ENCODE peak calls at places on chromosomes 1 and 21, in ten cellular contexts. One of them, this sample, is unnamed.

GRCh38 chr1:15837931-15838330 is 9.6 kb upstream of the SPEN start:
- DNase-seq in astrocyte of the spinal cord: no peak
- DNase-seq in HCT116: no peak
- DNase-seq in NB4: no peak
- DNase-seq in Peyer's patch: no peak
- DNase-seq in mesothelial cell of epicardium: no peak
- DNase-seq in stomach: no peak
- DNase-seq in fibroblast of lung: no peak
- DNase-seq in AG09309: no peak
- DNase-seq in osteocyte: no peak
- DNase-seq in this sample: no peak

GRCh38 chr1:110554871-110555801 is 36.2 kb upstream of the KCNA10 start:
- DNase-seq in Peyer's patch: peak
- DNase-seq in HCT116: no peak
- DNase-seq in osteocyte: no peak
- DNase-seq in AG09309: no peak
- DNase-seq in fibroblast of lung: peak
- DNase-seq in astrocyte of the spinal cord: no peak
- DNase-seq in stomach: peak
- DNase-seq in mesothelial cell of epicardium: no peak
- DNase-seq in NB4: peak
- DNase-seq in this sample: peak

GRCh38 chr21:27647401-27647800 is 680.5 kb upstream of the ADAMTS5 start:
- DNase-seq in stomach: no peak
- DNase-seq in mesothelial cell of epicardium: no peak
- DNase-seq in fibroblast of lung: peak
- DNase-seq in astrocyte of the spinal cord: peak
- DNase-seq in HCT116: no peak
- DNase-seq in Peyer's patch: no peak
- DNase-seq in NB4: no peak
- DNase-seq in AG09309: no peak
- DNase-seq in osteocyte: no peak
- DNase-seq in this sample: no peak

GRCh38 chr1:168234846-168235547 is 9.2 kb downstream of the SFT2D2 start:
- DNase-seq in fibroblast of lung: peak
- DNase-seq in HCT116: peak
- DNase-seq in AG09309: no peak
- DNase-seq in mesothelial cell of epicardium: no peak
- DNase-seq in Peyer's patch: no peak
- DNase-seq in astrocyte of the spinal cord: peak
- DNase-seq in osteocyte: no peak
- DNase-seq in stomach: no peak
- DNase-seq in NB4: peak
- DNase-seq in this sample: peak

GRCh38 chr1:215192306-215192705 is 109.8 kb downstream of the KCNK2 start:
- DNase-seq in HCT116: no peak
- DNase-seq in stomach: no peak
- DNase-seq in Peyer's patch: no peak
- DNase-seq in fibroblast of lung: peak
- DNase-seq in astrocyte of the spinal cord: peak
- DNase-seq in mesothelial cell of epicardium: no peak
- DNase-seq in NB4: no peak
- DNase-seq in osteocyte: no peak
- DNase-seq in AG09309: peak
- DNase-seq in this sample: no peak

GRCh38 chr1:43743206-43743605 is 35.9 kb downstream of the ST3GAL3 start:
- DNase-seq in astrocyte of the spinal cord: no peak
- DNase-seq in NB4: no peak
- DNase-seq in fibroblast of lung: no peak
- DNase-seq in stomach: no peak
- DNase-seq in osteocyte: no peak
- DNase-seq in AG09309: no peak
- DNase-seq in Peyer's patch: no peak
- DNase-seq in mesothelial cell of epicardium: no peak
- DNase-seq in HCT116: no peak
- DNase-seq in this sample: no peak

GRCh38 chr21:8993943-8994639 is 1527.3 kb upstream of the TPTE start:
- DNase-seq in fibroblast of lung: no peak
- DNase-seq in stomach: no peak
- DNase-seq in AG09309: no peak
- DNase-seq in osteocyte: no peak
- DNase-seq in astrocyte of the spinal cord: no peak
- DNase-seq in NB4: no peak
- DNase-seq in mesothelial cell of epicardium: no peak
- DNase-seq in HCT116: no peak
- DNase-seq in Peyer's patch: no peak
- DNase-seq in this sample: peak

GRCh38 chr1:8873506-8874229 is 4.8 kb downstream of the ENO1 start:
- DNase-seq in NB4: peak
- DNase-seq in AG09309: peak
- DNase-seq in astrocyte of the spinal cord: peak
- DNase-seq in HCT116: peak
- DNase-seq in stomach: peak
- DNase-seq in osteocyte: peak
- DNase-seq in mesothelial cell of epicardium: no peak
- DNase-seq in Peyer's patch: peak
- DNase-seq in fibroblast of lung: peak
- DNase-seq in this sample: peak

GRCh38 chr1:43648448-43648847 is 1.5 kb upstream of the KDM4A start:
- DNase-seq in fibroblast of lung: no peak
- DNase-seq in NB4: peak
- DNase-seq in Peyer's patch: no peak
- DNase-seq in osteocyte: no peak
- DNase-seq in stomach: no peak
- DNase-seq in mesothelial cell of epicardium: no peak
- DNase-seq in astrocyte of the spinal cord: no peak
- DNase-seq in HCT116: no peak
- DNase-seq in AG09309: no peak
- DNase-seq in this sample: no peak

GRCh38 chr1:53051676-53052075 is 10.3 kb upstream of the PODN start:
- DNase-seq in fibroblast of lung: no peak
- DNase-seq in AG09309: no peak
- DNase-seq in Peyer's patch: no peak
- DNase-seq in NB4: no peak
- DNase-seq in HCT116: no peak
- DNase-seq in osteocyte: no peak
- DNase-seq in mesothelial cell of epicardium: no peak
- DNase-seq in stomach: no peak
- DNase-seq in astrocyte of the spinal cord: no peak
- DNase-seq in this sample: no peak

GRCh38 chr21:45365608-45366241 is 39.2 kb upstream of the COL18A1 start:
- DNase-seq in Peyer's patch: no peak
- DNase-seq in stomach: no peak
- DNase-seq in osteocyte: no peak
- DNase-seq in HCT116: peak
- DNase-seq in fibroblast of lung: peak
- DNase-seq in mesothelial cell of epicardium: no peak
- DNase-seq in AG09309: no peak
- DNase-seq in NB4: no peak
- DNase-seq in astrocyte of the spinal cord: peak
- DNase-seq in this sample: no peak

GRCh38 chr1:9717193-9718005 is 65.9 kb downstream of the PIK3CD start:
- DNase-seq in stomach: peak
- DNase-seq in HCT116: no peak
- DNase-seq in mesothelial cell of epicardium: no peak
- DNase-seq in fibroblast of lung: no peak
- DNase-seq in osteocyte: no peak
- DNase-seq in NB4: peak
- DNase-seq in astrocyte of the spinal cord: peak
- DNase-seq in Peyer's patch: no peak
- DNase-seq in AG09309: no peak
- DNase-seq in this sample: no peak

GRCh38 chr1:67436511-67437057 is 6.4 kb upstream of the SERBP1 start:
- DNase-seq in NB4: peak
- DNase-seq in fibroblast of lung: no peak
- DNase-seq in AG09309: no peak
- DNase-seq in Peyer's patch: no peak
- DNase-seq in HCT116: no peak
- DNase-seq in stomach: no peak
- DNase-seq in mesothelial cell of epicardium: no peak
- DNase-seq in osteocyte: no peak
- DNase-seq in astrocyte of the spinal cord: no peak
- DNase-seq in this sample: no peak

GRCh38 chr1:213231795-213232231 is 180.8 kb downstream of the RPS6KC1 start:
- DNase-seq in stomach: no peak
- DNase-seq in osteocyte: no peak
- DNase-seq in AG09309: no peak
- DNase-seq in NB4: no peak
- DNase-seq in fibroblast of lung: peak
- DNase-seq in mesothelial cell of epicardium: no peak
- DNase-seq in HCT116: no peak
- DNase-seq in astrocyte of the spinal cord: peak
- DNase-seq in Peyer's patch: no peak
- DNase-seq in this sample: no peak

GRCh38 chr21:43645414-43645891 is 13.8 kb downstream of the HSF2BP start:
- DNase-seq in mesothelial cell of epicardium: no peak
- DNase-seq in Peyer's patch: no peak
- DNase-seq in fibroblast of lung: peak
- DNase-seq in AG09309: peak
- DNase-seq in osteocyte: no peak
- DNase-seq in HCT116: no peak
- DNase-seq in NB4: peak
- DNase-seq in astrocyte of the spinal cord: peak
- DNase-seq in stomach: peak
- DNase-seq in this sample: peak

GRCh38 chr1:115210302-115210711 is 121.0 kb upstream of the TSPAN2 start:
- DNase-seq in mesothelial cell of epicardium: no peak
- DNase-seq in stomach: no peak
- DNase-seq in osteocyte: no peak
- DNase-seq in NB4: peak
- DNase-seq in fibroblast of lung: no peak
- DNase-seq in Peyer's patch: no peak
- DNase-seq in HCT116: no peak
- DNase-seq in AG09309: peak
- DNase-seq in astrocyte of the spinal cord: no peak
- DNase-seq in this sample: no peak

DNA sequence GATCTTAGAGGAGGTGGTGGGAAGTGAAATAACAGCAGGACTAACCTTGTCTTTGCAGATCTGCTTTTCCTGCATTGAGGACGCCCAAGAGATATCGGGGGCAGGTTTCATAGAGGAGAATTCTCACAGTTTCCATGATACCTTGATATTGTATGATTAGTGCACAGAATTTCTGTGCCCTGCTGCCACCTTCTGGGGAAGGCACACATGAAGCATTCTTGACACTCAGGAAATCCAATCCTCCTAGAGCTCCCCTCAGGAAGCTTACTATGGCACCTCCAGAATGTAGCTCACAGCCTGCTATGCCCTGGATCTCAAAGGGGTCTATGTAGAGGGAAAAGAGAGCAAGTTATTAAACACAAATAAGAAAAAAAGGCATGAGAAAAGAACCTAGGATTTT is 1.5 kb downstream of the CD1B start:
- DNase-seq in Peyer's patch: no peak
- DNase-seq in HCT116: no peak
- DNase-seq in mesothelial cell of epicardium: no peak
- DNase-seq in stomach: no peak
- DNase-seq in osteocyte: no peak
- DNase-seq in NB4: peak
- DNase-seq in AG09309: no peak
- DNase-seq in fibroblast of lung: no peak
- DNase-seq in astrocyte of the spinal cord: no peak
- DNase-seq in this sample: peak
- TF ChIP-seq CTCF in Peyer's patch: peak
- TF ChIP-seq CTCF in HCT116: peak
- TF ChIP-seq CTCF in mesothelial cell of epicardium: no peak
- TF ChIP-seq CTCF in stomach: no peak
- TF ChIP-seq CTCF in osteocyte: no peak
- TF ChIP-seq CTCF in NB4: peak
- TF ChIP-seq CTCF in AG09309: peak
- TF ChIP-seq CTCF in fibroblast of lung: no peak
- TF ChIP-seq CTCF in astrocyte of the spinal cord: no peak
- TF ChIP-seq CTCF in this sample: no peak

DNA sequence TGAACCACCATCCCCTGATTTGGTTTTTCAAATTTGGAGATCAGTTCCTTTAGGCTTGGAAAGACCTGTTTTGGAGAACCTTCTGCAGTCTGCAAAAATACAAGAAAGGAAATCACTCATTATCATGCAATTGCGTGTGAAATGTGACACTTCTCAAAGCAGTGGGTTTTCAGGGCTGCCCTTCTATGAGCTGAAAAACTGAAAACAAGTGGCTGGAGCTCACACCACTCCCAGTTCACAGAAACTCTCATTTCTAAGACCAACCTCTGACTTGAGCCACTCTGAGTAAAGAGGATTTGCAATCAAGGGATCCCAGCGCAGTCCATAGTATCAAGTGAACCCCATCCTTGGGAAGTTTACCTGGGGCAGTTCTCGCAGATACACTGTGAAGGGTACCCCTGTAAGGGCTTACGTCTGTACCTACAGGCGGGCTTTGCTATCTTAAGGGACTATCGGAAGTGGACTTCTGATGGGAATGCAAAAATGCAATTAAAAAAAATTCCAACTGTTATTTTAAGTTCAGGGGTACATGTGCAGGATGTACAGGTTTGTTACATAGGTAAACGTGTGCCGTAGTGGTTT is 12.8 kb downstream of the SH2D1B start:
- DNase-seq in NB4: no peak
- DNase-seq in Peyer's patch: no peak
- DNase-seq in stomach: no peak
- DNase-seq in AG09309: no peak
- DNase-seq in HCT116: no peak
- DNase-seq in astrocyte of the spinal cord: no peak
- DNase-seq in fibroblast of lung: no peak
- DNase-seq in osteocyte: peak
- DNase-seq in mesothelial cell of epicardium: no peak
- DNase-seq in this sample: no peak
- TF ChIP-seq CTCF in NB4: no peak
- TF ChIP-seq CTCF in Peyer's patch: no peak
- TF ChIP-seq CTCF in stomach: no peak
- TF ChIP-seq CTCF in AG09309: no peak
- TF ChIP-seq CTCF in HCT116: no peak
- TF ChIP-seq CTCF in astrocyte of the spinal cord: no peak
- TF ChIP-seq CTCF in fibroblast of lung: no peak
- TF ChIP-seq CTCF in osteocyte: no peak
- TF ChIP-seq CTCF in mesothelial cell of epicardium: no peak
- TF ChIP-seq CTCF in this sample: no peak

DNA sequence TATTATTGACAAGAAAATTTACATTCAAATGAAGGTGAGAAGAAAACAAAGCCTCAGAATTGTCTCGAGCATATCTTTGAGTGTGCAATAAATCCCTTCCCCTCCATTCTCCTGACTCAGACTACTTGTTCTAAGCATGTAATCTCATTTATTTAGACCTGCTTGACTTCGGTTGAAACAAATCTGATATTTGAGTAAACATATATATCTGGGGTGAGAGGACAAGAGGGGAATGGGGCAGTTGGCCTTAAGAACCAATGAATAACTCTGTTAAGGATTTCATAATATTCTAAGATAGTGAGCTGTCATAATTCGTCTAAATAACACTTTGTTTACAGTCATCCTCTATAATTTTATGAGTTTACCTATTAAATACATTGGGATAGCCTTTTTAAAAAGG is 142.7 kb downstream of the SIPA1L2 start:
- DNase-seq in osteocyte: no peak
- DNase-seq in HCT116: no peak
- DNase-seq in NB4: no peak
- DNase-seq in fibroblast of lung: no peak
- DNase-seq in mesothelial cell of epicardium: no peak
- DNase-seq in AG09309: no peak
- DNase-seq in astrocyte of the spinal cord: no peak
- DNase-seq in Peyer's patch: no peak
- DNase-seq in stomach: no peak
- DNase-seq in this sample: no peak
- TF ChIP-seq CTCF in osteocyte: no peak
- TF ChIP-seq CTCF in HCT116: no peak
- TF ChIP-seq CTCF in NB4: no peak
- TF ChIP-seq CTCF in fibroblast of lung: no peak
- TF ChIP-seq CTCF in mesothelial cell of epicardium: no peak
- TF ChIP-seq CTCF in AG09309: no peak
- TF ChIP-seq CTCF in astrocyte of the spinal cord: no peak
- TF ChIP-seq CTCF in Peyer's patch: no peak
- TF ChIP-seq CTCF in stomach: no peak
- TF ChIP-seq CTCF in this sample: no peak

GRCh38 chr1:221309711-221310110 is 430.5 kb downstream of the HLX start:
- DNase-seq in Peyer's patch: no peak
- DNase-seq in osteocyte: no peak
- DNase-seq in AG09309: no peak
- DNase-seq in fibroblast of lung: no peak
- DNase-seq in HCT116: no peak
- DNase-seq in stomach: no peak
- DNase-seq in NB4: no peak
- DNase-seq in astrocyte of the spinal cord: no peak
- DNase-seq in mesothelial cell of epicardium: no peak
- DNase-seq in this sample: no peak
- TF ChIP-seq CTCF in Peyer's patch: no peak
- TF ChIP-seq CTCF in osteocyte: no peak
- TF ChIP-seq CTCF in AG09309: no peak
- TF ChIP-seq CTCF in fibroblast of lung: no peak
- TF ChIP-seq CTCF in HCT116: no peak
- TF ChIP-seq CTCF in stomach: no peak
- TF ChIP-seq CTCF in NB4: no peak
- TF ChIP-seq CTCF in astrocyte of the spinal cord: no peak
- TF ChIP-seq CTCF in mesothelial cell of epicardium: no peak
- TF ChIP-seq CTCF in this sample: no peak

This sample was measured in Calu3.